ENCODE peak calls at places on chromosomes 5 and 9, in eight cellular contexts. R, H, O, F, M, I, A and E are unnamed samples.
A peak's percentile ranks its signal among the peaks of the same experiment; 100 is the strongest.

GRCh38 chr9:105541838-105542237 is 16.1 kb upstream of the FKTN start:
- DNase-seq in A (no peak), F (no peak), I (no peak), H (no peak), M (no peak), O (no peak), R (no peak), E (no peak)

GRCh38 chr9:86667307-86667706 is 280.0 kb downstream of the GAS1 start:
- DNase-seq in O (no peak), F (peak; percentile 40), A (no peak), R (no peak), I (peak; percentile 74), M (no peak), H (no peak), E (no peak)

GRCh38 chr5:76958976-76959767 is 6.3 kb downstream of the CRHBP start:
- DNase-seq in O (no peak), M (no peak), H (no peak), R (peak; percentile 8), I (peak; percentile 70), A (peak; percentile 2), F (peak; percentile 71), E (peak; percentile 63)

GRCh38 chr5:108528655-108529054 is 146.8 kb upstream of the FBXL17 start:
- DNase-seq in R (no peak), F (no peak), H (no peak), A (no peak), M (no peak), O (no peak), I (no peak), E (no peak)

GRCh38 chr9:114346146-114346545 is 16.5 kb downstream of the ORM2 start:
- DNase-seq in A (no peak), I (no peak), R (no peak), O (no peak), F (no peak), M (no peak), H (no peak), E (no peak)

GRCh38 chr9:115373000-115373709 is 255.2 kb upstream of the TNC start:
- DNase-seq in O (no peak), F (peak; percentile 89), H (no peak), M (no peak), I (peak; percentile 98), A (no peak), R (no peak), E (peak; percentile 99)

GRCh38 chr9:133522073-133522910 is 2.5 kb downstream of the MYMK start:
- DNase-seq in H (no peak), M (no peak), I (no peak), A (no peak), F (no peak), O (no peak), R (no peak), E (no peak)

GRCh38 chr5:109928046-109928445 is 238.3 kb downstream of the MAN2A1 start:
- DNase-seq in H (no peak), I (no peak), M (no peak), R (no peak), O (no peak), A (no peak), F (no peak), E (no peak)

DNA sequence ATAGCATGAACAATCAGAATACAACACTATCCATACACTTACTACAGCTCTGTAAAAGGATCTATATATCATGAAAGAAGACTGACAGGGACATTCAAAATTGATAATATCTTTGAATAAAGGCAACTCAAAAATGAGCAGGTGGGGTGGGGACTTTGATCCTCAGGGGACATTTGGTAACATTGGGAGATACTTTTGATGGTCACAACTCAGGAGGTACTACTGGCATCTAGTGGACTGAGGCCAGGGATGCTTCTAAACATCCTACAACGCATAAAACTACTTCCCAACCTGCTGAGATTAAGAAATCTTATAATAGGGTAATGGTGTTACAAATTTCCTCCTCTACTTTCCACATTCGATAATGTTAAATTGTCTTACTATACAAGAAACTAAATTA is 243.9 kb downstream of the ARL15 start:
- DNase-seq in H (no peak), I (no peak), A (no peak), O (no peak), R (no peak), F (no peak), M (no peak), E (no peak)
- TF ChIP-seq CTCF in H (no peak), I (no peak), A (no peak), O (no peak), R (peak; percentile 60), F (no peak), M (no peak), E (no peak)

GRCh38 chr5:174733091-174733690 is 8.8 kb downstream of the MSX2 start:
- DNase-seq in F (no peak), A (no peak), O (no peak), H (no peak), M (no peak), I (no peak), R (peak; percentile 68), E (no peak)

GRCh38 chr5:174732040-174733020 is 7.9 kb downstream of the MSX2 start:
- DNase-seq in F (no peak), H (no peak), O (no peak), A (no peak), R (peak; percentile 63), I (no peak), M (no peak), E (no peak)

GRCh38 chr5:174733836-174734235 is 9.5 kb downstream of the MSX2 start:
- DNase-seq in H (no peak), R (no peak), A (no peak), F (no peak), O (no peak), I (no peak), M (no peak), E (no peak)

GRCh38 chr5:174729075-174729680 is 4.8 kb downstream of the MSX2 start:
- DNase-seq in O (no peak), I (no peak), F (no peak), M (no peak), A (no peak), R (peak; percentile 77), H (no peak), E (no peak)

DNA sequence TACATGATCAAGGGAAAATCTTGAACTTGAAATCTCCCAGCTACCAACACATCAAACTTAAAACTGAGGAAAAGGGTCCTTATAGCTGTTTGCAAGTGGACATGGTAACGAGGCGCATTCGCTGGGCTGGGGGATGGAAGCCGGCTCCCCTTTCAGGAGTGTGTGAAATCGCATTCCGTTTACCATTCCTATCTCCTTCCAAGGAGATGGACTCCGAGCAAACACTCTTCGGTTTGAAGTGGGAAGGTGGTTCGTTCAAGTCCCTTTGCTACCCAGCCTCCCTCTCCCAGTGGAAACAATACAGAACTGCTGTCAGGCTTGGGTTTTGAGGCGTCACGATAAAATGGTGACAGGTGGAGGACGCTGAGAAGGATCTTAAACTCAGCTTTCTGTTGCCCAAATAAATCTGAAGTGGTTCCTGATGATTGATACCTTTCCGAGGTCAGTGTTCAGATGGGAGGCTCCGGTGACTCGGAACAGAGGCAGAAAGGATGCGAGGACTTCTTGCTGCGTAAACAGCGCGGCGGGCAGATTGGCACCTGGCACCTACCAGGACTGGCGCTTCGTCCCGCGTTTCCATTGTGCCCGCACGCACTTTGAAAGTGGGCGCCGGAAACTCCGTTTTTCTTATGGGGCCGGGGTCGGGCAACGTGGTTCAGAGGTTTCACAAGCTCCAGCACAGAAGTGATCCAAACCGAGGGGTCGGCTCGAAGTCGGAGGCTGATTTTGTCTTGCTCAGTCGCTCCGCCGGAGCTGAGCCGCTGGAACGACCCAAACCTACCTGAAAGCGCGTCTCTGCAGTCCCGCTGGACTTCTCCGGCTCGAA is 7.0 kb downstream of the MSX2 start:
- DNase-seq in R (peak; percentile 58), M (no peak), H (no peak), A (no peak), O (no peak), F (no peak), I (no peak), E (no peak)
- H3K27me3 ChIP-seq in R (peaks cover 100% of the 10 kb centered on the region), M (peaks cover 100% of the 10 kb centered on the region), H (no peaks in the 10 kb centered on the region), A (peaks cover 60% of the 10 kb centered on the region), O (peaks cover 95% of the 10 kb centered on the region), F (peaks cover 55% of the 10 kb centered on the region), I (peaks cover 27% of the 10 kb centered on the region), E (peaks cover 34% of the 10 kb centered on the region)

GRCh38 chr9:26947736-26948135 is 694 bp upstream of the PLAA start:
- DNase-seq in R (peak; percentile 25), I (no peak), F (no peak), M (no peak), A (no peak), O (no peak), H (no peak), E (no peak)

GRCh38 chr9:26949604-26950003 is 2.6 kb upstream of the PLAA start:
- DNase-seq in A (no peak), F (no peak), I (peak; percentile 24), O (no peak), R (no peak), M (no peak), H (no peak), E (peak; percentile 45)

GRCh38 chr9:26946753-26947727 is at the start of gene PLAA:
- DNase-seq in H (peak; percentile 86), A (peak; percentile 50), F (peak; percentile 92), M (peak; percentile 85), R (peak; percentile 96), I (peak; percentile 92), O (peak; percentile 88), E (peak; percentile 86)

GRCh38 chr9:26940779-26941178 is 6.3 kb downstream of the PLAA start:
- DNase-seq in R (no peak), A (no peak), I (no peak), O (no peak), H (no peak), F (no peak), M (no peak), E (no peak)

GRCh38 chr9:26945591-26945990 is 1.5 kb downstream of the PLAA start:
- DNase-seq in O (no peak), F (no peak), M (no peak), H (no peak), I (no peak), R (peak; percentile 15), A (no peak), E (no peak)
- H3K4me3 ChIP-seq in O (peak overlapping the region; percentile 90), F (peak overlapping the region; percentile 81), M (peak overlapping the region; percentile 99), H (peak overlapping the region; percentile 79), I (peak overlapping the region; percentile 80), R (peak overlapping the region; percentile 76), A (peak overlapping the region; percentile 74), E (peak overlapping the region; percentile 65)

GRCh38 chr5:43647789-43648188 is 44.8 kb downstream of the NNT start:
- DNase-seq in F (no peak), R (no peak), A (no peak), M (no peak), I (no peak), H (no peak), O (no peak), E (no peak)

GRCh38 chr5:43643750-43644149 is 40.8 kb downstream of the NNT start:
- DNase-seq in F (no peak), I (no peak), M (peak; percentile 65), R (no peak), O (no peak), A (no peak), H (no peak), E (no peak)

GRCh38 chr5:43649256-43649655 is 46.3 kb downstream of the NNT start:
- DNase-seq in F (peak; percentile 35), M (no peak), O (no peak), H (no peak), A (no peak), I (peak; percentile 88), R (no peak), E (no peak)

GRCh38 chr5:43648499-43649124 is 45.6 kb downstream of the NNT start:
- DNase-seq in O (no peak), H (peak; percentile 30), I (peak; percentile 13), R (no peak), M (no peak), A (no peak), F (no peak), E (no peak)

DNA sequence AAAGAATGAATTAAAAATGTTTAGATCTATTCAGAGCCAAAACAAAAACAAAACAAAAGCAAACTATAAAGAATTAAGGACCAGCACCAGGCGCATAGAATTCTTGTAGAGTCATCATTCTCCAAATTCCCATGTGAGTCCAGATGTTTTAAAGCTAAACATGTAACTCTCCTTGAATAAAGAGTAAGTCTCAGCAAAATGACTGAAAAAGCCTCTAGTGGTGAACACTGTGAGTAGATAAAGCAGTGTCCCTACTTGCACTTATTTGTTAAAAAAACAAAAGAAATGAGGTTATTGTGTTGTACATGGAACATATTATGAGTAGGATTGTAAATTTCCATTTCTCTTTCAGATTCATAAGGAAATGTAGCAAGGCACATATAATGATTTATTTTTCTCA is 44.0 kb downstream of the NNT start:
- DNase-seq in M (no peak), H (no peak), O (no peak), R (no peak), A (no peak), F (no peak), I (peak; percentile 57), E (no peak)
- TF ChIP-seq CTCF in M (no peak), H (no peak), O (no peak), R (no peak), A (no peak), F (peak; percentile 19), I (peak; percentile 17), E (no peak)